ENCODE peak calls at places on chromosomes 12 and 14, in eight cellular contexts. N is H9, A is neural progenitor cell, E is fibroblast of lung, G is astrocyte, L is PC-3, J is MM.1S, P is IMR-90. F is an unnamed sample.

GRCh38 chr12:13609874-13610273 is 371.5 kb downstream of the GRIN2B start:
- DNase-seq in L (no peak), P (no peak), G (no peak), J (no peak), A (no peak), N (no peak), E (no peak), F (no peak)

GRCh38 chr12:95358111-95359083 is 115.6 kb upstream of the METAP2 start:
- DNase-seq in L (peak), P (peak), G (no peak), A (no peak), E (peak), N (no peak), J (no peak), F (peak)

GRCh38 chr14:69701857-69702256 is 65.1 kb upstream of the SRSF5 start:
- DNase-seq in G (no peak), L (no peak), N (no peak), J (peak), P (no peak), A (no peak), E (no peak), F (peak)

GRCh38 chr12:34404377-34405285 is 382.3 kb downstream of the ALG10 start:
- DNase-seq in A (no peak), L (no peak), P (no peak), J (no peak), N (peak), G (no peak), E (no peak), F (no peak)

GRCh38 chr12:60394680-60395079 is 798.9 kb downstream of the SLC16A7 start:
- DNase-seq in E (peak), N (no peak), J (no peak), A (no peak), G (peak), L (peak), P (peak), F (peak)

GRCh38 chr12:1970331-1970900 is 33.8 kb downstream of the DCP1B start:
- DNase-seq in L (no peak), G (no peak), N (no peak), J (no peak), P (no peak), E (no peak), A (no peak), F (no peak)

GRCh38 chr12:114013601-114014345 is 47.6 kb upstream of the RBM19 start:
- DNase-seq in N (peak), A (peak), G (no peak), P (peak), E (peak), L (peak), J (no peak), F (no peak)

GRCh38 chr14:20682435-20683124 is 1.8 kb upstream of the RNASE4 start:
- DNase-seq in J (peak), A (peak), G (peak), E (peak), N (peak), P (peak), L (peak), F (peak)

GRCh38 chr12:67981236-67982164 is 7.7 kb upstream of the IFNG-AS1 start:
- DNase-seq in P (peak), A (no peak), E (peak), L (peak), G (peak), N (no peak), J (no peak), F (no peak)

GRCh38 chr14:51139221-51139681 is 44.3 kb upstream of the TRIM9 start:
- DNase-seq in L (no peak), G (no peak), J (no peak), E (peak), A (no peak), N (no peak), P (no peak), F (no peak)

GRCh38 chr14:100662850-100663527 is 63.7 kb upstream of the DLK1 start:
- DNase-seq in G (peak), N (peak), J (peak), A (peak), E (peak), P (peak), L (peak), F (peak)

GRCh38 chr14:74299061-74299545 is 3.6 kb downstream of the ABCD4 start:
- DNase-seq in A (no peak), L (peak), E (no peak), G (peak), N (no peak), J (no peak), P (peak), F (peak)

GRCh38 chr14:76413962-76414665 is 38.2 kb downstream of the ESRRB start:
- DNase-seq in G (no peak), E (no peak), N (peak), P (no peak), L (no peak), J (no peak), A (peak), F (no peak)

GRCh38 chr12:23099604-23100003 is 474.6 kb downstream of the ETNK1 start:
- DNase-seq in G (peak), A (no peak), E (no peak), P (no peak), L (no peak), J (no peak), N (no peak), F (no peak)

GRCh38 chr12:120466560-120467315 is 2.8 kb downstream of the SRSF9 start:
- DNase-seq in A (peak), P (peak), J (no peak), N (peak), E (peak), G (no peak), L (peak), F (peak)

GRCh38 chr14:55332654-55333570 is 61.7 kb downstream of the FBXO34 start:
- DNase-seq in G (peak), J (peak), P (peak), N (no peak), A (no peak), L (no peak), E (no peak), F (no peak)

GRCh38 chr12:119940881-119941280 is 48.2 kb upstream of the BICDL1 start:
- DNase-seq in N (no peak), L (peak), G (peak), A (no peak), J (no peak), P (peak), E (peak), F (peak)

GRCh38 chr12:85390281-85390680 is 110.3 kb downstream of the ALX1 start:
- DNase-seq in J (no peak), N (no peak), E (no peak), A (no peak), G (no peak), P (no peak), L (no peak), F (peak)

GRCh38 chr12:93415723-93416464 is 25.9 kb downstream of the UBE2N start:
- DNase-seq in N (no peak), J (peak), E (peak), L (no peak), P (peak), G (peak), A (no peak), F (no peak)

GRCh38 chr14:106670006-106670405 is 1143.6 kb downstream of the TMEM121 start:
- DNase-seq in G (no peak), L (no peak), J (no peak), P (no peak), E (no peak), A (no peak), N (no peak), F (no peak)

GRCh38 chr12:6775775-6776174 is 3.5 kb downstream of the LAG3 start:
- DNase-seq in P (no peak), E (no peak), N (no peak), J (no peak), A (no peak), L (no peak), G (no peak), F (no peak)

GRCh38 chr12:52499836-52500560 is 6.9 kb upstream of the KRT6A start:
- DNase-seq in P (peak), J (no peak), E (peak), G (peak), L (peak), N (no peak), A (no peak), F (no peak)
- H3K4me2 ChIP-seq in P (no peak), J (no peak), E (no peak), G (peak), L (no peak), N (no peak), A (no peak), F (no peak)

GRCh38 chr12:105278043-105278697 is 42.2 kb upstream of the APPL2 start:
- DNase-seq in A (no peak), E (no peak), N (no peak), G (no peak), J (no peak), L (peak), P (peak), F (peak)
- TF ChIP-seq CTCF in A (no peak), E (no peak), N (peak), G (peak), J (peak), L (peak), P (peak), F (peak)

GRCh38 chr12:54411398-54412241 is 7.4 kb downstream of the ITGA5 start:
- DNase-seq in G (peak), P (peak), N (peak), A (no peak), J (no peak), L (peak), E (peak), F (peak)
- H3K9ac ChIP-seq in G (peak), P (no peak), N (no peak), A (peak), J (no peak), L (peak), E (no peak), F (peak)

GRCh38 chr12:130714591-130715149 is 1.4 kb downstream of the RIMBP2 start:
- DNase-seq in A (peak), G (no peak), N (no peak), E (no peak), J (no peak), L (no peak), P (no peak), F (no peak)

GRCh38 chr12:130715996-130716917 is at the start of gene RIMBP2:
- DNase-seq in A (peak), P (peak), N (peak), E (peak), L (no peak), J (no peak), G (peak), F (no peak)

GRCh38 chr12:130715150-130715995 is 726 bp downstream of the RIMBP2 start:
- DNase-seq in N (no peak), P (no peak), G (no peak), J (no peak), A (peak), E (no peak), L (no peak), F (no peak)

GRCh38 chr12:130717752-130718151 is 1.7 kb upstream of the RIMBP2 start:
- DNase-seq in L (no peak), A (no peak), E (no peak), P (no peak), J (no peak), N (peak), G (no peak), F (no peak)

GRCh38 chr12:130716918-130717306 is 813 bp upstream of the RIMBP2 start:
- DNase-seq in J (no peak), G (no peak), A (peak), N (no peak), L (no peak), E (no peak), P (no peak), F (no peak)
- H3K4me2 ChIP-seq in J (no peak), G (peak), A (peak), N (peak), L (no peak), E (no peak), P (no peak), F (no peak)

GRCh38 chr12:48192861-48193260 is 9.4 kb downstream of the CCDC184 start:
- DNase-seq in E (no peak), L (no peak), J (no peak), P (no peak), N (no peak), A (no peak), G (no peak), F (no peak)

GRCh38 chr12:48197549-48197966 is 5.5 kb downstream of the OR10AD1 start:
- DNase-seq in N (no peak), J (peak), G (no peak), L (peak), E (peak), P (no peak), A (peak), F (peak)

GRCh38 chr12:48197967-48198618 is 5.0 kb downstream of the OR10AD1 start:
- DNase-seq in J (peak), G (peak), P (peak), A (peak), E (peak), L (peak), N (peak), F (peak)

GRCh38 chr12:48193623-48194022 is 9.5 kb downstream of the OR10AD1 start:
- DNase-seq in P (no peak), G (no peak), A (no peak), E (no peak), L (peak), N (no peak), J (no peak), F (no peak)

DNA sequence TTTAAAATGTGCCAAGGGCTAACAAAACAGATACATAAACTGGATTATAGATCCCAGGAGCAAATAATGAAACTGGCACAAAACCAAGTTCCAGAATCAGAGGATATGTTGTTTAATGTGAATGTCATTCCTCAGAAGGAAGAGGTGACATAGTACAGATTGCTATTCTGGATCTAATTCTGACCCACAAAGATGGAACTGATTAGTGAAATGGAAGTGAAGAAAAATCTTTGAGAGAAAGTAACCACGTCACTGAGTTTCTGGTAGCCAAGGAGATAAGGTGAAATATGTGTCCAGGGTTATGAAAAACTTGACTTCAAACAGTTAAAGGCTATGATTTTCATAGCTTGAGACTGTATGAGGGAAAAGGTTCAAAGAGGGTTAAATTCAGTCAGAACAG is 8.3 kb downstream of the OR10AD1 start:
- DNase-seq in E (no peak), N (no peak), G (peak), P (no peak), A (no peak), J (no peak), L (peak), F (peak)
- TF ChIP-seq CTCF in E (no peak), N (no peak), G (no peak), P (no peak), A (no peak), J (no peak), L (no peak), F (no peak)